ENCODE peak calls at places on chromosome 11, in eight cellular contexts. G is neural progenitor cell, S is GM23338, D is HCT116, E is PC-3, K is SK-N-SH, R is hepatocyte, P is MM.1S. J is an unnamed sample.
A peak's percentile ranks its signal among the peaks of the same experiment; 100 is the strongest.

GRCh38 chr11:19955660-19956059 is 204.6 kb downstream of the DBX1 start:
- DNase-seq in P (no peak), R (no peak), D (no peak), S (no peak), G (no peak), K (peak; percentile 55), E (no peak), J (no peak)

GRCh38 chr11:33452806-33453205 is 195.6 kb downstream of the HIPK3 start:
- DNase-seq in R (peak; percentile 30), D (no peak), S (no peak), G (no peak), P (no peak), E (peak; percentile 90), K (no peak), J (no peak)

GRCh38 chr11:120023551-120023950 is 114.4 kb downstream of the TRIM29 start:
- DNase-seq in R (no peak), K (no peak), S (no peak), E (no peak), D (no peak), P (no peak), G (no peak), J (no peak)

GRCh38 chr11:86785576-86785975 is 14.8 kb upstream of the PRSS23 start:
- DNase-seq in S (no peak), G (no peak), K (no peak), D (no peak), E (no peak), P (no peak), R (no peak), J (no peak)

GRCh38 chr11:35629914-35630313 is 11.7 kb downstream of the FJX1 start:
- DNase-seq in E (peak; percentile 99), S (no peak), R (peak; percentile 78), D (peak; percentile 86), K (no peak), P (no peak), G (no peak), J (no peak)

GRCh38 chr11:64224891-64225607 is 937 bp downstream of the TRPT1 start:
- DNase-seq in K (peak; percentile 33), G (peak; percentile 51), E (no peak), S (no peak), P (peak; percentile 6), R (no peak), D (no peak), J (no peak)

GRCh38 chr11:70729949-70730348 is 331.6 kb downstream of the CTTN start:
- DNase-seq in E (no peak), G (no peak), R (no peak), P (no peak), S (no peak), D (no peak), K (no peak), J (no peak)

GRCh38 chr11:65934014-65934413 is 11.3 kb upstream of the TSGA10IP start:
- DNase-seq in D (no peak), E (no peak), G (no peak), P (no peak), S (no peak), R (no peak), K (no peak), J (no peak)

GRCh38 chr11:93589347-93589746 is 46.2 kb upstream of the SMCO4 start:
- DNase-seq in G (no peak), E (no peak), R (no peak), K (no peak), D (no peak), P (no peak), S (no peak), J (no peak)

GRCh38 chr11:24406389-24406788 is 90.5 kb upstream of the LUZP2 start:
- DNase-seq in S (peak; percentile 11), E (no peak), R (no peak), G (peak; percentile 34), D (no peak), K (no peak), P (no peak), J (no peak)

GRCh38 chr11:108624196-108624925 is 30.8 kb upstream of the EXPH5 start:
- DNase-seq in K (no peak), S (no peak), G (no peak), P (no peak), E (no peak), R (no peak), D (no peak), J (no peak)

GRCh38 chr11:36281850-36282249 is 7.4 kb downstream of the COMMD9 start:
- DNase-seq in K (no peak), E (no peak), P (no peak), D (no peak), R (no peak), S (no peak), G (no peak), J (no peak)

GRCh38 chr11:7534030-7534378 is 20.2 kb downstream of the PPFIBP2 start:
- DNase-seq in P (no peak), D (no peak), S (no peak), G (no peak), R (no peak), E (no peak), K (no peak), J (no peak)

GRCh38 chr11:7538023-7538422 is 24.2 kb downstream of the PPFIBP2 start:
- DNase-seq in P (no peak), R (no peak), K (no peak), G (no peak), E (no peak), S (no peak), D (no peak), J (no peak)

GRCh38 chr11:7538466-7539454 is 25.0 kb downstream of the PPFIBP2 start:
- DNase-seq in R (no peak), S (no peak), E (peak; percentile 32), P (no peak), D (no peak), G (peak; percentile 25), K (no peak), J (no peak)

GRCh38 chr11:7537260-7537659 is 23.5 kb downstream of the PPFIBP2 start:
- DNase-seq in K (no peak), P (no peak), E (no peak), D (no peak), S (no peak), R (no peak), G (no peak), J (no peak)

DNA sequence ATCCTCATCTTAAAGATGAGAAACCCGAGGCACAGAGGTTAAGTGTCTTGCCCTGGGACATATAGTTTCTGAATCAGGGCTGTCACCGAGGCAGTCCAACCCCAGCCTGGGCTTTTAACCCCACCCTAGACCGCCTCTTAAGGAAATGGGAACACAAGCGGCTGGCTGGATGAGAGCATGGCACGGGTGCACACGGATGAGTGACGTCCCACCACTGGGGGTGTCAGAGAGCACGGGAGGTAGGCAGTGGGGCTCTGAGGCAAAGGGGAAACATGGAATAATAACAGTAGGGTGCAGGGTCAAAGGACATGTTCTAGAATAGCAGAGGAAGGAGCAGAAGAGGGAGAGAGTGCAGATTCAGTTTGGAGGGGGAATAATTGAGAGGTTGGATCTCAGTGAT is 22.3 kb downstream of the PPFIBP2 start:
- DNase-seq in G (peak; percentile 50), K (peak; percentile 38), E (no peak), P (no peak), D (no peak), R (peak; percentile 46), S (peak; percentile 71), J (no peak)
- TF ChIP-seq CTCF in G (peak; percentile 54), K (no peak), E (peak; percentile 18), P (no peak), D (peak; percentile 52), R (peak; percentile 15), S (peak; percentile 65), J (peak; percentile 63)

DNA sequence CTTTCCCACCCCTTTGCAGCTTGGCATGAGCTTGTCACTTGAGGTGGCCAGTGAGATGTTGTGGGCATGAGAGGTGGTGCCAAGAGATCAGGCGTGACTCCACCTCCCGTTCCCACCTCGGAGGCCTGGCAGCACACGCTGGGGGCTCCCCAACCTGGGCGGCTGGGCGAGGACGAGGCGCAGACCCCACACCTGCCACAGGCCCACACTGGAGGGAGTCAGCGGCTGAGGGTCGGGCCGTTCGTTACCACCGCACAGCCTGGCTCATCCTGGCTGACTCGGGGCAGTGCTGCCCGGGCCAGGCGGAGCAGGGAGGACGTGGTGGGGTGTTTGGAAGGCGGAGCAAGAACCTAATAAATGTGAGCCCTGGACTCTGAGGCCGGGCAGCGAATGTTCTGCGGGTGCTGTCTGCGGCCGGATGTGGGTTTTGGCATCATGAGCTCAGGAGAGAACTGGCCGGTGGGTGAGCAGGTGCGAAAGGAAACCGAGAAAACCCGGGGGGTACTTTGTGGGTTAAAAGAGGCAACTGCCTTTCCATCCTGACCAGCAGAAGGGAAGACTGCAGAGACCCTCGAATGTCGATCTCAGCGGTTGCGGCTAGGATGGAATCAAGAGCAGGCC is 10.1 kb upstream of the IFITM3 start:
- DNase-seq in P (peak; percentile 86), D (no peak), E (no peak), R (no peak), S (no peak), K (no peak), G (no peak), J (peak; percentile 94)
- H3K79me2 ChIP-seq in P (no peaks in the 10 kb centered on the region), D (no peaks in the 10 kb centered on the region), E (no peaks in the 10 kb centered on the region), R (no peaks in the 10 kb centered on the region), S (no peaks in the 10 kb centered on the region), K (no peaks in the 10 kb centered on the region), G (no peaks in the 10 kb centered on the region), J (no peaks in the 10 kb centered on the region)

DNA sequence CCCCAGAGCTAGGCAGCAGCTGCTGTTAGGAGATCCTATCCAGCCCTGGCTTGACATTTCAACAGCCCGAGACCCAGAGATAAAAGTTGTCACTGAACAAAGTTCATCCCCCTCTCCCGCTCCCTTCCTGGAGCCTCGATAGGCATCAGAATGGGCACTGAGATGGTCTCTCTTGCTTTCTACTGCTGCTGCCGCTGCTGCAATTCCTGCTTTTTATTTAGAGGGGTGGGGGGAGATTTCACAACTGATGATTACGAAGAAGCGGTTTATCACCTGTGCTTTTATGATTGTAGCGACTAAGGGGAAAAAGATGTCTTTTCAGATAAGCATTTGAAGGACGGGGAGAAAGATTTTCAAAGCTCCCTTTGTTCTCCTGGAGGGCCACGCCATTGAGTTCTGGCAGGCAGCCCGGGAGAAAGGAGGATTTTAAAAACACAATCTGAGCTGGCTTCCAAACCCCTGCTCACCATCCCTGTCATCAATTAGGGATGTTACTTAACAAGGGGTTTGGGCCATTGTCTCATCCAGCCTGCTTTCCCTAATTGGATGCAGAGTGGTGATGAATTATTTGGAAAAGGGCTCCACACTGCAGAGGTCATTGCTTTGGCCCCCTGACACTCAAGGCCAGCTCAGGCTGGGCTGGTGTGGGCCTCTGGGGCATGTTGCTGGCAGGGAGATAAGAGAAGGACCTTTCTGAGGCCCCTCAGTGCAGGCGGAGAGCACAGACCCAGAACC is 344.7 kb downstream of the BUD13 start:
- DNase-seq in P (no peak), G (peak; percentile 32), K (peak; percentile 88), D (no peak), E (peak; percentile 15), S (no peak), R (peak; percentile 19), J (no peak)
- TF ChIP-seq EZH2phosphoT487 in P (no peak), G (no peak), K (no peak), D (no peak), E (no peak), S (no peak), R (no peak), J (no peak)

DNA sequence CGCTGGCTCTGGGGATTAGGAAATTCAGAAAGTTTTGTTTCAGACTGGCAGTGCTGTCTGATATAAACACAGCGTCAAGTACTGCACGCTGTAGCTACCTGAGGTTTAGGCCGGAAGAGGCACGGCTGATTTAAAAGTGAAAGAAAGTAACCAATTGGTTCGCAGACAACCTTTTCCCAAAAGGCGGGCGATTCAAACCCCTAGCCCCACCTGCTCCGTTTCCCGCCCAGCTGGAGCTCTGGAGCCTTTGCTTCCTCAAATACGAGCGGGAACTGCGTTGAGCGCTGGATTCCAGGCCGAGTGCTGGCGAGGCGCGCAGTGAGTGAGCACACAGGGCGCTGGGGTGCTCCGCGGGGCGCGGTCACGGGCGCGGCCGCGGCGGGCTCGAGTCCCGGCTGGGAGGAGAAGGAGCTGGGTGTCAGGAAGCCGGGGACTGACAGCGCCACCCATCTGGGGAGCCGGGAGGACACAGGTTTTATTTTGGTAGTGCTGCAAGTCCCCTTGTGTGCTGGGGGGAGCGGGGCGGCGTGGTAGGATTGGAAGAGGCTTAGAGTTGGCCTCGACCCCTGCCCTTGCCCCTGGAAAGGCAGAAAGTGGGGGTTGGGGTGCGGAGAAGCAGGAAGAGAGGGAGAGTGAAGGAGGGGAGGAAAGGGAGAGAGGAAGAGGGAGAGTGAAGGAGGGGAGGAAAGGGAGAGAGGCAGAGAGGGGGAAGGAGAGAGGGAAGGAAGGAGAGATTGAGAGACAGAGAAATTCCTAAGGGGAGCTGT is 2.1 kb downstream of the FAM111A start:
- DNase-seq in G (peak; percentile 86), P (peak; percentile 95), D (peak; percentile 86), E (peak; percentile 97), S (peak; percentile 98), R (peak; percentile 90), K (peak; percentile 20), J (peak; percentile 93)
- TF ChIP-seq CTCF in G (peak; percentile 36), P (peak; percentile 49), D (peak; percentile 43), E (peak; percentile 58), S (peak; percentile 42), R (peak; percentile 21), K (peak; percentile 17), J (peak; percentile 81)